ENCODE peak calls at places on chromosome 15, in ten cellular contexts. D is HT1080, N is GF-D8, W is endothelial cell of umbilical vein, Z is left colon, Y is Daoy, T is NAMALWA, K is activated T-cell treated with anti-CD3 and anti-CD28 coated beads for 1 hour, E is HCT116, L is AG04449. A is an unnamed sample.

GRCh38 chr15:47431501-47431900 is 285.8 kb upstream of the SEMA6D start:
- DNase-seq in D (peak; percentile 44), N (no peak), W (no peak), Z (no peak), Y (peak; percentile 8), T (no peak), K (no peak), E (no peak), L (peak; percentile 86), A (no peak)

GRCh38 chr15:56969265-56969895 is 50.9 kb downstream of the TCF12 start:
- DNase-seq in D (no peak), N (no peak), W (no peak), Z (no peak), Y (no peak), T (no peak), K (no peak), E (no peak), L (no peak), A (no peak)

GRCh38 chr15:50380089-50380488 is 25.1 kb upstream of the GABPB1 start:
- DNase-seq in D (no peak), N (no peak), W (no peak), Z (no peak), Y (no peak), T (no peak), K (no peak), E (no peak), L (no peak), A (no peak)

GRCh38 chr15:52645916-52646315 is 33.3 kb downstream of the ATOSA start:
- DNase-seq in D (no peak), N (no peak), W (no peak), Z (no peak), Y (no peak), T (no peak), K (no peak), E (no peak), L (no peak), A (no peak)

GRCh38 chr15:70208332-70208731 is 110.6 kb upstream of the TLE3 start:
- DNase-seq in D (no peak), N (no peak), W (no peak), Z (no peak), Y (no peak), T (no peak), K (no peak), E (no peak), L (no peak), A (no peak)

GRCh38 chr15:29785068-29785467 is 37.2 kb downstream of the TJP1 start:
- DNase-seq in D (no peak), N (no peak), W (no peak), Z (no peak), Y (no peak), T (no peak), K (no peak), E (no peak), L (no peak), A (no peak)

GRCh38 chr15:40474581-40474980 is 3.8 kb downstream of the CHST14 start:
- DNase-seq in D (no peak), N (no peak), W (no peak), Z (no peak), Y (no peak), T (no peak), K (no peak), E (no peak), L (no peak), A (no peak)

GRCh38 chr15:49558924-49559323 is 61.7 kb downstream of the FAM227B start:
- DNase-seq in D (no peak), N (peak; percentile 57), W (no peak), Z (no peak), Y (no peak), T (no peak), K (no peak), E (no peak), L (peak; percentile 4), A (no peak)

A was measured in GM10248.